ENCODE peak calls at places on chromosomes 2 and 18, in ten cellular contexts. C is upper lobe of right lung, M is Peyer's patch, Q is breast epithelium, H is tibial artery, L is psoas muscle, J is gastrocnemius medialis, F is lower lobe of right lung, Z is IMR-90, V is body of pancreas. X is an unnamed sample. For H3K27me3 and H3K4me1, the result is how much of the 10 kb centered on the place peaks cover.

GRCh38 chr2:238872628-238873400 is 24.9 kb downstream of the TWIST2 start:
- DNase-seq in C (no peak), M (no peak), Q (no peak), H (peak), L (no peak), J (no peak), F (no peak), Z (no peak), V (no peak), X (no peak)

GRCh38 chr2:95026471-95027368 is 1.2 kb downstream of the MAL start:
- DNase-seq in C (no peak), M (no peak), Q (no peak), H (no peak), L (no peak), J (no peak), F (no peak), Z (no peak), V (no peak), X (no peak)

GRCh38 chr2:191304939-191305875 is 60.0 kb downstream of the MYO1B start:
- DNase-seq in C (no peak), M (no peak), Q (peak), H (peak), L (peak), J (peak), F (no peak), Z (peak), V (peak), X (no peak)

GRCh38 chr2:241796610-241797138 is 12.3 kb upstream of the NEU4 start:
- DNase-seq in C (peak), M (peak), Q (no peak), H (no peak), L (peak), J (no peak), F (peak), Z (no peak), V (no peak), X (peak)

GRCh38 chr2:218406949-218407703 is 7.5 kb downstream of the CTDSP1 start:
- DNase-seq in C (peak), M (peak), Q (peak), H (peak), L (peak), J (peak), F (peak), Z (peak), V (peak), X (peak)

GRCh38 chr2:163580757-163581156 is 155.1 kb downstream of the FIGN start:
- DNase-seq in C (no peak), M (no peak), Q (no peak), H (no peak), L (no peak), J (no peak), F (no peak), Z (no peak), V (no peak), X (no peak)

GRCh38 chr2:74499940-74500577 is 656 bp upstream of the LBX2 start:
- DNase-seq in C (no peak), M (no peak), Q (no peak), H (no peak), L (no peak), J (no peak), F (peak), Z (no peak), V (no peak), X (no peak)

GRCh38 chr2:150410809-150411208 is 76.7 kb downstream of the RND3 start:
- DNase-seq in C (no peak), M (no peak), Q (no peak), H (no peak), L (no peak), J (no peak), F (no peak), Z (peak), V (no peak), X (no peak)

GRCh38 chr2:41853427-41854191 is 194.2 kb upstream of the PKDCC start:
- DNase-seq in C (no peak), M (no peak), Q (no peak), H (no peak), L (no peak), J (no peak), F (no peak), Z (peak), V (peak), X (no peak)

GRCh38 chr2:57890462-57890861 is 156.1 kb upstream of the VRK2 start:
- DNase-seq in C (no peak), M (no peak), Q (no peak), H (no peak), L (no peak), J (no peak), F (no peak), Z (peak), V (no peak), X (no peak)

GRCh38 chr2:145751634-145752033 is 1231.7 kb upstream of the ZEB2 start:
- DNase-seq in C (no peak), M (no peak), Q (no peak), H (no peak), L (no peak), J (peak), F (no peak), Z (peak), V (no peak), X (peak)

GRCh38 chr2:185255566-185255965 is 483.0 kb upstream of the FSIP2 start:
- DNase-seq in C (no peak), M (no peak), Q (no peak), H (no peak), L (no peak), J (no peak), F (no peak), Z (no peak), V (no peak), X (no peak)

GRCh38 chr2:17476060-17476459 is 42.2 kb downstream of the RAD51AP2 start:
- DNase-seq in C (no peak), M (no peak), Q (no peak), H (no peak), L (no peak), J (no peak), F (no peak), Z (no peak), V (no peak), X (no peak)

GRCh38 chr2:121128741-121129659 is 156.0 kb downstream of the TFCP2L1 start:
- DNase-seq in C (peak), M (no peak), Q (peak), H (peak), L (no peak), J (no peak), F (peak), Z (no peak), V (peak), X (no peak)

GRCh38 chr2:55151721-55152433 is 80.2 kb downstream of the CLHC1 start:
- DNase-seq in C (no peak), M (no peak), Q (no peak), H (no peak), L (no peak), J (no peak), F (no peak), Z (peak), V (no peak), X (no peak)

GRCh38 chr18:13265901-13266207 is 47.3 kb downstream of the LDLRAD4 start:
- DNase-seq in C (no peak), M (no peak), Q (no peak), H (no peak), L (no peak), J (no peak), F (no peak), Z (no peak), V (no peak), X (no peak)

GRCh38 chr2:238729261-238729935 is 118.5 kb upstream of the TWIST2 start:
- DNase-seq in C (no peak), M (no peak), Q (no peak), H (no peak), L (no peak), J (no peak), F (no peak), Z (no peak), V (no peak), X (no peak)

GRCh38 chr2:14535156-14535555 is 97.4 kb upstream of the LRATD1 start:
- DNase-seq in C (no peak), M (no peak), Q (peak), H (no peak), L (no peak), J (no peak), F (no peak), Z (no peak), V (no peak), X (no peak)

GRCh38 chr2:10835052-10835970 is 22.7 kb upstream of the PDIA6 start:
- DNase-seq in C (peak), M (peak), Q (no peak), H (peak), L (peak), J (peak), F (peak), Z (peak), V (peak), X (peak)

GRCh38 chr2:24657818-24658217 is 135.4 kb downstream of the PTRHD1 start:
- DNase-seq in C (no peak), M (no peak), Q (no peak), H (no peak), L (no peak), J (peak), F (no peak), Z (peak), V (no peak), X (no peak)

GRCh38 chr18:48111547-48111946 is 181.1 kb upstream of the SMAD2 start:
- DNase-seq in C (no peak), M (no peak), Q (no peak), H (no peak), L (no peak), J (no peak), F (no peak), Z (no peak), V (no peak), X (no peak)

GRCh38 chr2:224927011-224927410 is 115.3 kb downstream of the DOCK10 start:
- DNase-seq in C (no peak), M (no peak), Q (no peak), H (no peak), L (no peak), J (no peak), F (no peak), Z (no peak), V (no peak), X (no peak)

GRCh38 chr18:2547477-2548087 is 23.7 kb downstream of the METTL4 start:
- DNase-seq in C (no peak), M (no peak), Q (no peak), H (no peak), L (no peak), J (no peak), F (no peak), Z (peak), V (no peak), X (no peak)

GRCh38 chr2:200453853-200454524 is 55.9 kb downstream of the KCTD18 start:
- DNase-seq in C (no peak), M (no peak), Q (no peak), H (no peak), L (no peak), J (no peak), F (no peak), Z (no peak), V (no peak), X (no peak)

GRCh38 chr18:76448262-76449109 is 46.6 kb downstream of the ZNF516 start:
- DNase-seq in C (peak), M (no peak), Q (no peak), H (no peak), L (no peak), J (peak), F (peak), Z (no peak), V (no peak), X (peak)

GRCh38 chr2:128457716-128458115 is 139.0 kb upstream of the HS6ST1 start:
- DNase-seq in C (peak), M (no peak), Q (no peak), H (no peak), L (no peak), J (no peak), F (no peak), Z (no peak), V (no peak), X (no peak)

GRCh38 chr2:150174396-150174795 is 313.1 kb downstream of the RND3 start:
- DNase-seq in C (no peak), M (no peak), Q (no peak), H (no peak), L (no peak), J (no peak), F (no peak), Z (no peak), V (no peak), X (no peak)

GRCh38 chr2:109370399-109370990 is 241.5 kb downstream of the SH3RF3 start:
- DNase-seq in C (peak), M (peak), Q (no peak), H (no peak), L (no peak), J (no peak), F (no peak), Z (no peak), V (no peak), X (peak)

GRCh38 chr2:95393901-95394300 is 8.6 kb upstream of the FAHD2A start:
- DNase-seq in C (no peak), M (no peak), Q (no peak), H (peak), L (no peak), J (no peak), F (peak), Z (no peak), V (peak), X (no peak)

GRCh38 chr2:232896700-232897385 is 26.8 kb downstream of the SNORC start:
- DNase-seq in C (no peak), M (no peak), Q (no peak), H (peak), L (no peak), J (no peak), F (no peak), Z (no peak), V (no peak), X (no peak)
- H3K27me3 ChIP-seq in C (under half), M (under half), Q (under half), H (under half), L (under half), J (under half), F (under half), Z (under half), V (under half), X (under half)

GRCh38 chr2:46134531-46135229 is 162.5 kb upstream of the EPAS1 start:
- DNase-seq in C (no peak), M (no peak), Q (peak), H (peak), L (no peak), J (peak), F (no peak), Z (no peak), V (peak), X (no peak)
- H3K4me3 ChIP-seq in C (no peak), M (no peak), Q (no peak), H (no peak), L (no peak), J (no peak), F (no peak), Z (no peak), V (no peak), X (no peak)

DNA sequence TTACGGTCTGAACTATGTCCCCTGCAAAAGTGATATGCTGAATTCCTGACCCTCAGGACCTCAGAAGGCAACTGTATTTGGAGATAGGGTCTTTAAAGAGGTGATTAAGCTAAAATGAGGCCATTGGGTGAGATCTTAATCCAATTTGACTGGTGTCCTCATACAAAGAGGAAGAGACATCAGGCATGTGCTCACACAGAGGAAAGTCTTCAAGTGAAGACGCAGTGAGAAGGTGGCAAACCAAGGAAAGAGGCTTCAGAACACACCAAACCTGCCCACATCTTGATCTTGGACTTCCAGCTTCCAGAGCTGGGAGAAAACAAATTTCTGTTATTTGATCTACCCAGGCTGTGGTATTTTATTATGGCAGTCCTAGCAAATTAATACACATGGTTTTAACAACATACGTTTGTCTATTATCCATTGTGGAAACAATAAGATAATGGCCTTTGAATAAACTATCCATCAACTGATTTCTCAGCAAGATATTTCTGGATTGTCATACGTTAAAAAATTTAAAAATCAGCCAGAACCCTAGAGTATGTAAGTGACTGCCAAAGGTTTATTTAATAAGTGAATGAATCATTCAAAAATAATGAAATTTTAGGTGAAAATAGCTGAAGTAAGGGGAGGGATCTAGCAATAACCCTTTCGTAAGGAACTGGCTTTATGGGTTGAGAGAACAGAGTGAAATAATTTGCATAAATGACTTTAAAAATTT is 6.5 kb downstream of the WIPF1 start:
- DNase-seq in C (no peak), M (no peak), Q (no peak), H (no peak), L (no peak), J (no peak), F (no peak), Z (peak), V (no peak), X (no peak)
- H3K4me1 ChIP-seq in C (under half), M (under half), Q (under half), H (half or more), L (under half), J (under half), F (under half), Z (under half), V (under half), X (under half)

GRCh38 chr18:43932140-43932539 is 654.9 kb upstream of the SYT4 start:
- DNase-seq in C (no peak), M (no peak), Q (no peak), H (no peak), L (no peak), J (no peak), F (no peak), Z (peak), V (no peak), X (no peak)
- H3K27me3 ChIP-seq in C (under half), M (under half), Q (under half), H (under half), L (under half), J (under half), F (under half), Z (under half), V (under half), X (under half)

DNA sequence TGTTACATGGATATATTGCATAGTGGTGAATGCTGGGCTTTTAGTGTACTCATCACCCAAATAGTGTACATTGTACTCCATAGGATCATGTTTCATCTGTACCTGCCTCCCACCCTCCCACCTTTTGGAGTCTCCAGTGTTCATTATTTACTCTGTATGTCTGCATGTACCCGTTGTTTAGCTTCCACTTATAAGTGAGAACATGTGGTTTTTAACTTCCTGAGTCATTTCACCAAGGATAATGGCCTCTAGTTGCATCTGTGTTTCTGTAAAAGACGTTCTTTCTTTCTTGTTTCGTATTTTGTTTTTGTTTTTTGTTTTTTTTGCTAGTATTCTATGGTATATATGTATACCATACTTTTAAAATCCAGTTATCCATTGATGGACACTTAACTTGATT is 107.5 kb downstream of the MSTN start:
- DNase-seq in C (no peak), M (no peak), Q (no peak), H (no peak), L (no peak), J (no peak), F (no peak), Z (no peak), V (no peak), X (no peak)
- H3K4me3 ChIP-seq in C (no peak), M (no peak), Q (no peak), H (no peak), L (no peak), J (no peak), F (no peak), Z (no peak), V (no peak), X (no peak)

X was measured in aorta.